ENCODE peak calls at places on chromosomes 2 and 18, in four cellular contexts. One of them, this sample, is unnamed. For H4K20me1, the result is how much of the 10 kb centered on the place peaks cover.

GRCh38 chr2:207481924-207482323 is 47.8 kb upstream of the CREB1 start:
- DNase-seq in HCT116: no peak
- DNase-seq in DND-41: no peak
- DNase-seq in GM23248: no peak
- DNase-seq in this sample: no peak

GRCh38 chr2:117603569-117603968 is 210.9 kb upstream of the DDX18 start:
- DNase-seq in HCT116: no peak
- DNase-seq in DND-41: no peak
- DNase-seq in GM23248: no peak
- DNase-seq in this sample: no peak

GRCh38 chr18:43970656-43971055 is 693.4 kb upstream of the SYT4 start:
- DNase-seq in HCT116: no peak
- DNase-seq in DND-41: no peak
- DNase-seq in GM23248: peak
- DNase-seq in this sample: no peak

GRCh38 chr2:41791523-41791922 is 256.3 kb upstream of the PKDCC start:
- DNase-seq in HCT116: no peak
- DNase-seq in DND-41: peak
- DNase-seq in GM23248: peak
- DNase-seq in this sample: peak

GRCh38 chr2:72138011-72138881 is 9.4 kb downstream of the CYP26B1 start:
- DNase-seq in HCT116: no peak
- DNase-seq in DND-41: no peak
- DNase-seq in GM23248: no peak
- DNase-seq in this sample: no peak

GRCh38 chr18:78993014-78993926 is 13.7 kb downstream of the SALL3 start:
- DNase-seq in HCT116: no peak
- DNase-seq in DND-41: no peak
- DNase-seq in GM23248: no peak
- DNase-seq in this sample: no peak

GRCh38 chr2:236843604-236844003 is 242.1 kb upstream of the COPS8 start:
- DNase-seq in HCT116: no peak
- DNase-seq in DND-41: no peak
- DNase-seq in GM23248: no peak
- DNase-seq in this sample: no peak

GRCh38 chr2:27765621-27766286 is 5.8 kb upstream of the MRPL33 start:
- DNase-seq in HCT116: peak
- DNase-seq in DND-41: no peak
- DNase-seq in GM23248: peak
- DNase-seq in this sample: peak

GRCh38 chr18:53380063-53380639 is 844.3 kb downstream of the MBD2 start:
- DNase-seq in HCT116: peak
- DNase-seq in DND-41: no peak
- DNase-seq in GM23248: peak
- DNase-seq in this sample: peak

GRCh38 chr2:20381457-20381856 is 30.8 kb upstream of the PUM2 start:
- DNase-seq in HCT116: no peak
- DNase-seq in DND-41: no peak
- DNase-seq in GM23248: peak
- DNase-seq in this sample: peak

GRCh38 chr18:23220355-23220754 is 85.1 kb downstream of the CABLES1 start:
- DNase-seq in HCT116: no peak
- DNase-seq in DND-41: no peak
- DNase-seq in GM23248: no peak
- DNase-seq in this sample: no peak

GRCh38 chr18:31685097-31686082 is 1.0 kb upstream of the B4GALT6 start:
- DNase-seq in HCT116: peak
- DNase-seq in DND-41: peak
- DNase-seq in GM23248: peak
- DNase-seq in this sample: peak

GRCh38 chr2:43478423-43479086 is 117.3 kb downstream of the THADA start:
- DNase-seq in HCT116: no peak
- DNase-seq in DND-41: no peak
- DNase-seq in GM23248: peak
- DNase-seq in this sample: no peak

GRCh38 chr2:173982918-173983317 is 17.7 kb upstream of the SP3 start:
- DNase-seq in HCT116: no peak
- DNase-seq in DND-41: no peak
- DNase-seq in GM23248: peak
- DNase-seq in this sample: peak

GRCh38 chr2:113209869-113210305 is 36.1 kb downstream of the PSD4 start:
- DNase-seq in HCT116: no peak
- DNase-seq in DND-41: no peak
- DNase-seq in GM23248: no peak
- DNase-seq in this sample: no peak

GRCh38 chr2:211247751-211248150 is 691.4 kb downstream of the CPS1 start:
- DNase-seq in HCT116: no peak
- DNase-seq in DND-41: no peak
- DNase-seq in GM23248: no peak
- DNase-seq in this sample: no peak

GRCh38 chr2:56148825-56149224 is 35.0 kb upstream of the CCDC85A start:
- DNase-seq in HCT116: no peak
- DNase-seq in DND-41: no peak
- DNase-seq in GM23248: peak
- DNase-seq in this sample: no peak

GRCh38 chr2:49192041-49192440 is 37.7 kb upstream of the FSHR start:
- DNase-seq in HCT116: no peak
- DNase-seq in DND-41: no peak
- DNase-seq in GM23248: no peak
- DNase-seq in this sample: no peak

DNA sequence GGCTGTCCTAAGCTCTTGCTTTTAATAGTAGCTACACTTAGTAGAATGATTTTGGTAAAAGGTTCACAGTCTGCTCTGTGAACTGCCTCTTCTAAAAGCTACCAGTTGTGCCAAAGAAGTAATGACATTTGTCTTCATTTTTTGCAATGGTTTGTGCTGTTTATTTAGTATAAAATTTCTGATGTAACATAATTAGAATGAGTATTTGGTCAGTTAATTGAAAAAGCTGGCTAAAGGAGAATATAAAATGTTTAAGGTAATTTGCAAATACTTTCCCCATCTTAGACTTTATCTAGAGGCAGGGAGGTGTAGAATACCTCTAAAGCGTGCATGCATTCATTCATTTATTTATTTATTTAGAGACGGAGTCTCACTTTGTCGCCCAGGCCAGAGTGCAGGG is 71.3 kb downstream of the PHLPP1 start:
- DNase-seq in HCT116: no peak
- DNase-seq in DND-41: no peak
- DNase-seq in GM23248: no peak
- DNase-seq in this sample: no peak
- H4K20me1 ChIP-seq in HCT116: under half
- H4K20me1 ChIP-seq in DND-41: half or more
- H4K20me1 ChIP-seq in GM23248: under half
- H4K20me1 ChIP-seq in this sample: under half

DNA sequence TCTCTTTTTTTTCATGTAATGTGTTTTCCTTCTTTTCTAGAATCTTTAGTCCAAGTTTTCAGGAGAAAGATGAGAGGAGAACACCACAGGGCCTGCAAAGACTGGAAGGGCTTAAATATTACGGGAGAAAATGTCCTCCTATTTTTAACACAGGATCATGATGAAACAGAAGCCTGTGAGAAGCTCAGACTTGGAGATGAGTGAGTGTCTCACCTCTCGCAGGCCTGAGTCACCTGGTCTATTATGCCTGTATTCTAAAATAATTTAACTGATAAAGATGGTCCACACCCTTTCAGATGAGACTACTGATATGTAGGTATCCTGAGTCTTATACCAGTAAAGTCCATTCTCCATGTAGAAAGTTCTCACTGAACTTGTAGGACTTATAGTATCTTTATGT is 143.2 kb downstream of the EPHA4 start:
- DNase-seq in HCT116: no peak
- DNase-seq in DND-41: no peak
- DNase-seq in GM23248: no peak
- DNase-seq in this sample: no peak
- H4K20me1 ChIP-seq in HCT116: under half
- H4K20me1 ChIP-seq in DND-41: under half
- H4K20me1 ChIP-seq in GM23248: under half
- H4K20me1 ChIP-seq in this sample: under half

DNA sequence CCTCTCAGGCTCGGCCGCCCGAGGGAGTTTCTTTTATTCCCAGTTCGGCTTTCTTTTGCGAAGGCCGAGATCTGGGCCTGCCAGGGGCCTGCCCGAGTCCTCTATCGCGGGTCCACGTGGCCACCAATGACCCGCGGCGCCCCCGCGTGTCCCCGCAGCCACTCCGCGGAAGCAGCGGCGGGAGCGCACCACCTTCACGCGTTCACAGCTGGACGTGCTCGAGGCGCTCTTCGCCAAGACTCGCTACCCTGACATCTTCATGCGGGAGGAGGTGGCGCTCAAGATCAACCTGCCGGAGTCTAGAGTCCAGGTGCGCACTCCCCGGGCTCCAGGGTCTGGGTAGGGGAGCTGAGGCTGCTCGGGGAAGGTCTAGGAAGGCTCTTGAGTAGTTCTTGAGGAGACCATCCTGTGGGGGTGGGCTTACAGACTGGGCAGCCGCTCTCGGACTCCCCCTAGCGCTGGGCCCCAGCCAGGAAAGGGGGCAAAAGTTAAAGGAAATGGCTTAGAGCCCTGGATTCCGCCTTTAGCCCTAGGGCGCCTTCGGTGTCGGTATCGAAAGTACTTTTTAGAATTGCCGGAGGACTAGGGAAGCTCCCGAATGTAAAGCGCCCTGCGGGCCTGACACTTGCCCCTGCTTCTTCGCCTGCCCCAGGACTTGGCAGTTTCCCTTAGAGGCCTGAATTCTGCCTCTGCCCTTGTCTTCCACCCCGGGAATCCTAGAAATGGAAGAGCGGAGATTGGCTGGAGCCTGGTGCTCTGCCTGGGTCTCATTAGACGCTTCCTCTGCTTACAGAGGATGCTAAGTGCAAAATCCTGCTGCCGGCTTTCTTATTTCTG is 3.5 kb downstream of the OTX1 start:
- DNase-seq in HCT116: no peak
- DNase-seq in DND-41: no peak
- DNase-seq in GM23248: peak
- DNase-seq in this sample: no peak
- H4K20me1 ChIP-seq in HCT116: under half
- H4K20me1 ChIP-seq in DND-41: under half
- H4K20me1 ChIP-seq in GM23248: under half
- H4K20me1 ChIP-seq in this sample: under half

GRCh38 chr2:54386585-54386984 is 69.5 kb upstream of the SPTBN1 start:
- DNase-seq in HCT116: no peak
- DNase-seq in DND-41: no peak
- DNase-seq in GM23248: no peak
- DNase-seq in this sample: no peak

GRCh38 chr2:54386993-54387590 is 69.0 kb upstream of the SPTBN1 start:
- DNase-seq in HCT116: no peak
- DNase-seq in DND-41: no peak
- DNase-seq in GM23248: peak
- DNase-seq in this sample: peak

GRCh38 chr2:54385271-54385670 is 70.9 kb upstream of the SPTBN1 start:
- DNase-seq in HCT116: no peak
- DNase-seq in DND-41: no peak
- DNase-seq in GM23248: no peak
- DNase-seq in this sample: no peak

GRCh38 chr2:54388093-54388492 is 68.0 kb upstream of the SPTBN1 start:
- DNase-seq in HCT116: no peak
- DNase-seq in DND-41: no peak
- DNase-seq in GM23248: no peak
- DNase-seq in this sample: peak

DNA sequence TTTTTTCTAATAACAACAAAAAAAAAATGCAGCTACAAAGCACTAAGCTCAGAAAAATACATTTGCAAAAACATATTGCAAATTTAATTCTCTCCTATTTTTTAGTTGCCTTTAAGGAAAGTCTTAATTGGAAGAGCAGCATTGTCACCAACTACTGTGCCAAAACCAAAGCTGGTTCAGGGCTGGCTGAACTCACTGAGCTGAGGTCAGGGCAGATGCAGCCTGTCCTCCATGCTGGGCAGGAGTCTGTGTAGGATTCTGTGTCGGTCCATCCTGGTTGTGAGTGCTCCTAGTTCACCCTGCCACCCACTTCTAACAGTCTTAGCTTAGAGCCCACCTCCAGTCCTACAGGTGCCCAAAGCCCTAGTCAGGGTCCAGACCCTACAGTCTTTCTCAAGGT is 68.5 kb upstream of the SPTBN1 start:
- DNase-seq in HCT116: no peak
- DNase-seq in DND-41: no peak
- DNase-seq in GM23248: peak
- DNase-seq in this sample: no peak
- H4K20me1 ChIP-seq in HCT116: under half
- H4K20me1 ChIP-seq in DND-41: under half
- H4K20me1 ChIP-seq in GM23248: under half
- H4K20me1 ChIP-seq in this sample: under half